ENCODE peak calls at places on chromosomes 1 and 21, in nine cellular contexts. F is cardiac muscle cell, H is fibroblast of lung, C is suprapubic skin, V is psoas muscle, L is HepG2, R is ovary, P is tibial artery, I is aorta. E is an unnamed sample. For H3K4me1, the result is how much of the 10 kb centered on the place peaks cover.

GRCh38 chr21:42830456-42831455 is 48.6 kb downstream of the WDR4 start:
- DNase-seq in F (no peak), H (no peak), C (peak), V (no peak), L (no peak), R (no peak), P (no peak), I (no peak), E (no peak)

GRCh38 chr1:89953072-89953626 is 41.8 kb upstream of the ZNF326 start:
- DNase-seq in F (peak), H (peak), C (no peak), V (peak), L (peak), R (no peak), P (no peak), I (no peak), E (peak)

GRCh38 chr1:42431514-42431913 is 24.3 kb downstream of the ZMYND12 start:
- DNase-seq in F (no peak), H (no peak), C (no peak), V (no peak), L (peak), R (no peak), P (no peak), I (no peak), E (no peak)

GRCh38 chr1:39554277-39554676 is 22.3 kb downstream of the PABPC4 start:
- DNase-seq in F (no peak), H (peak), C (no peak), V (no peak), L (no peak), R (no peak), P (no peak), I (no peak), E (no peak)

GRCh38 chr1:32728413-32729077 is 26.0 kb upstream of the SYNC start:
- DNase-seq in F (no peak), H (no peak), C (no peak), V (no peak), L (no peak), R (no peak), P (no peak), I (no peak), E (no peak)

GRCh38 chr1:172609528-172609927 is 49.4 kb upstream of the FASLG start:
- DNase-seq in F (peak), H (peak), C (no peak), V (no peak), L (peak), R (no peak), P (no peak), I (no peak), E (no peak)

GRCh38 chr21:30166171-30166570 is 434 bp downstream of the CLDN17 start:
- DNase-seq in F (no peak), H (no peak), C (no peak), V (no peak), L (no peak), R (no peak), P (no peak), I (no peak), E (no peak)

GRCh38 chr1:182784556-182785171 is 4.9 kb upstream of the NPL start:
- DNase-seq in F (peak), H (peak), C (no peak), V (no peak), L (peak), R (no peak), P (no peak), I (no peak), E (peak)

GRCh38 chr1:229132106-229132443 is 138.8 kb upstream of the RAB4A start:
- DNase-seq in F (no peak), H (no peak), C (no peak), V (no peak), L (no peak), R (no peak), P (no peak), I (no peak), E (no peak)

GRCh38 chr1:21141030-21141429 is 35.7 kb downstream of the EIF4G3 start:
- DNase-seq in F (no peak), H (no peak), C (no peak), V (no peak), L (no peak), R (no peak), P (no peak), I (no peak), E (no peak)

GRCh38 chr1:111481387-111482221 is 7.8 kb downstream of the C1orf162 start:
- DNase-seq in F (peak), H (peak), C (no peak), V (peak), L (peak), R (peak), P (peak), I (peak), E (peak)

GRCh38 chr1:173280899-173281660 is 73.9 kb upstream of the TNFSF4 start:
- DNase-seq in F (no peak), H (peak), C (no peak), V (no peak), L (no peak), R (no peak), P (no peak), I (no peak), E (no peak)

GRCh38 chr1:204089044-204089751 is 16.3 kb downstream of the SOX13 start:
- DNase-seq in F (peak), H (peak), C (no peak), V (peak), L (no peak), R (peak), P (peak), I (peak), E (peak)

GRCh38 chr1:31576201-31576669 is at the start of gene TINAGL1:
- DNase-seq in F (no peak), H (no peak), C (no peak), V (no peak), L (peak), R (peak), P (peak), I (peak), E (peak)

GRCh38 chr21:31755027-31755426 is 23.1 kb upstream of the SCAF4 start:
- DNase-seq in F (no peak), H (no peak), C (no peak), V (no peak), L (no peak), R (no peak), P (no peak), I (no peak), E (no peak)

GRCh38 chr1:196609114-196609737 is 986 bp upstream of the KCNT2 start:
- DNase-seq in F (no peak), H (peak), C (no peak), V (no peak), L (peak), R (no peak), P (no peak), I (peak), E (peak)

GRCh38 chr1:64471218-64471719 is 1.3 kb downstream of the CACHD1 start:
- DNase-seq in F (peak), H (peak), C (no peak), V (peak), L (no peak), R (peak), P (peak), I (peak), E (peak)

GRCh38 chr1:104706631-104707147 is 957.0 kb downstream of the AMY1C start:
- DNase-seq in F (no peak), H (no peak), C (no peak), V (no peak), L (peak), R (no peak), P (no peak), I (no peak), E (no peak)

GRCh38 chr1:192571706-192572105 is 3.9 kb upstream of the RGS1 start:
- DNase-seq in F (no peak), H (no peak), C (no peak), V (no peak), L (no peak), R (no peak), P (no peak), I (no peak), E (no peak)

GRCh38 chr1:147608601-147609000 is 61.7 kb downstream of the ACP6 start:
- DNase-seq in F (no peak), H (no peak), C (no peak), V (no peak), L (no peak), R (no peak), P (no peak), I (no peak), E (no peak)

GRCh38 chr1:229161740-229162139 is 109.2 kb upstream of the RAB4A start:
- DNase-seq in F (no peak), H (no peak), C (no peak), V (no peak), L (no peak), R (no peak), P (peak), I (no peak), E (peak)

GRCh38 chr21:32499249-32500055 is 85.9 kb downstream of the TCP10L start:
- DNase-seq in F (peak), H (peak), C (no peak), V (no peak), L (no peak), R (peak), P (no peak), I (no peak), E (no peak)

GRCh38 chr1:34597877-34598514 is 156.9 kb upstream of the GJB5 start:
- DNase-seq in F (peak), H (peak), C (no peak), V (peak), L (peak), R (peak), P (no peak), I (peak), E (peak)

GRCh38 chr1:30171956-30172694 is 551.3 kb downstream of the MATN1 start:
- DNase-seq in F (no peak), H (no peak), C (no peak), V (no peak), L (no peak), R (no peak), P (no peak), I (peak), E (no peak)

GRCh38 chr1:227072991-227073390 is 132.9 kb downstream of the COQ8A start:
- DNase-seq in F (peak), H (peak), C (no peak), V (no peak), L (no peak), R (no peak), P (no peak), I (no peak), E (no peak)

GRCh38 chr1:84365225-84366221 is 32.8 kb upstream of the DNASE2B start:
- DNase-seq in F (peak), H (peak), C (no peak), V (no peak), L (peak), R (no peak), P (no peak), I (no peak), E (peak)

GRCh38 chr1:202589190-202589680 is 121.0 kb downstream of the SYT2 start:
- DNase-seq in F (peak), H (peak), C (peak), V (peak), L (peak), R (peak), P (peak), I (peak), E (peak)

GRCh38 chr1:31943546-31944184 is 5.5 kb upstream of the PTP4A2 start:
- DNase-seq in F (peak), H (no peak), C (no peak), V (no peak), L (no peak), R (no peak), P (no peak), I (no peak), E (no peak)

GRCh38 chr1:51515312-51515960 is 3.6 kb downstream of the EPS15 start:
- DNase-seq in F (no peak), H (no peak), C (no peak), V (no peak), L (no peak), R (no peak), P (no peak), I (no peak), E (no peak)

GRCh38 chr1:7690076-7690475 is 81.0 kb upstream of the VAMP3 start:
- DNase-seq in F (no peak), H (no peak), C (no peak), V (no peak), L (no peak), R (no peak), P (no peak), I (peak), E (no peak)
- H3K4me1 ChIP-seq in F (under half), H (under half), C (under half), V (under half), L (half or more), R (under half), P (under half), I (under half), E (under half)

GRCh38 chr21:38753114-38754100 is 52.3 kb upstream of the ETS2 start:
- DNase-seq in F (no peak), H (peak), C (no peak), V (no peak), L (no peak), R (no peak), P (no peak), I (no peak), E (peak)

GRCh38 chr21:38758815-38759214 is 46.9 kb upstream of the ETS2 start:
- DNase-seq in F (peak), H (no peak), C (no peak), V (no peak), L (no peak), R (no peak), P (no peak), I (no peak), E (no peak)

GRCh38 chr21:38760017-38760761 is 45.5 kb upstream of the ETS2 start:
- DNase-seq in F (peak), H (peak), C (no peak), V (no peak), L (no peak), R (no peak), P (no peak), I (no peak), E (no peak)

GRCh38 chr21:38759286-38759872 is 46.4 kb upstream of the ETS2 start:
- DNase-seq in F (peak), H (no peak), C (no peak), V (no peak), L (no peak), R (no peak), P (no peak), I (no peak), E (peak)

DNA sequence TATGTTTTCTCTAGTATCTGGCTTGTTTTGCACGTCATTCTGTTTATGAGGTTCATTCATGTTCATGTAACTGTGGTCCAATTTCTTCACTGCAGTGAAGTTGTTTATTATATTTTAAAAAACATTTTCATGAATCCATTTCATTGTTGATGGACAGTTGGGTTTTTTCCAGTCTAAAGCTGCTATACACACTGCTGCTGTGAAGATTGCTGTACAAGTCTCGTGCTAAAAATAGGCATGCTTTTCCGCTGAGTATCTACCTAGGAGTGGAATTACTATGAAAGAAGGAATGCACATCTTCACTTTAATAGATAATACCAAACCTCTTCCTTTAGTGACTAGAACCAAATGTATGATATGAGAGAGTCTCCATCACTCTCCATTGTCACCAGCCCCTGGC is 49.0 kb upstream of the ETS2 start:
- DNase-seq in F (peak), H (peak), C (no peak), V (no peak), L (no peak), R (no peak), P (no peak), I (no peak), E (peak)
- H3K4me1 ChIP-seq in F (under half), H (under half), C (half or more), V (under half), L (under half), R (under half), P (half or more), I (under half), E (half or more)

DNA sequence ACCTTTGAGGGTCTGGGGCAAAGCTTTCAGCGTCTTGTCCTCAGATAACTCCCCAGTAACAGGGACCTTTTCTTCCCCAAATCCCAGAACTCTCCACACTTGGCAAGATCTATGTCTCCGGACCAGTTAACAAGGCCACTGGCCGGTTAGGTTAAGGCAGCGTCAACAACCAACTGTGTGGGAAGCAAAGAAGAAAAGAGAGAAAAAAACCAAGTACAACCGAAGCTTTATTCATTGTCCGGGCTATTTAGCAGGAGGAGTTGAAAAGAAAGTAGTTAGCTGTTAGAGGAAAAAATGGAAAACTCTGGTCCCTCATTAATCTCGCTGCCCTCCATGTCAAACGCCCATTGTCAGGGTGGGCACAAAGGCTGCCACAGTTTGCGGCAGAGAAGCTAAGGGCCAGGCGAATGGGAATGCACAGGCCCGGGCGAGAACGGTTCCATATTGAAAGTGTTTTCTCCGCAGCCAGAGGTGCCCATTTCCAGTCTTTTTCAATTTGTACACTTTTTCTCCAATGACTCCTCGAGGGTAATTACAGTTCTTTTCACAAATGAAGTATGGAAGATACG is 49.3 kb upstream of the GRIK3 start:
- DNase-seq in F (no peak), H (no peak), C (no peak), V (no peak), L (no peak), R (no peak), P (no peak), I (no peak), E (no peak)
- H3K4me1 ChIP-seq in F (under half), H (under half), C (under half), V (under half), L (under half), R (under half), P (under half), I (under half), E (under half)

GRCh38 chr1:184883304-184883815 is 90.9 kb downstream of the NIBAN1 start:
- DNase-seq in F (no peak), H (no peak), C (no peak), V (no peak), L (no peak), R (no peak), P (no peak), I (no peak), E (no peak)

GRCh38 chr1:184881941-184882648 is 92.2 kb downstream of the NIBAN1 start:
- DNase-seq in F (peak), H (no peak), C (no peak), V (no peak), L (no peak), R (no peak), P (no peak), I (no peak), E (no peak)

GRCh38 chr1:184878602-184879001 is 95.7 kb downstream of the NIBAN1 start:
- DNase-seq in F (no peak), H (no peak), C (no peak), V (no peak), L (no peak), R (no peak), P (no peak), I (no peak), E (no peak)

GRCh38 chr1:184879876-184880275 is 94.4 kb downstream of the NIBAN1 start:
- DNase-seq in F (no peak), H (no peak), C (no peak), V (no peak), L (no peak), R (no peak), P (no peak), I (no peak), E (no peak)

GRCh38 chr1:184882649-184883303 is 91.5 kb downstream of the NIBAN1 start:
- DNase-seq in F (no peak), H (no peak), C (no peak), V (no peak), L (no peak), R (no peak), P (peak), I (peak), E (no peak)
- H3K4me1 ChIP-seq in F (under half), H (under half), C (under half), V (under half), L (under half), R (under half), P (under half), I (under half), E (under half)

DNA sequence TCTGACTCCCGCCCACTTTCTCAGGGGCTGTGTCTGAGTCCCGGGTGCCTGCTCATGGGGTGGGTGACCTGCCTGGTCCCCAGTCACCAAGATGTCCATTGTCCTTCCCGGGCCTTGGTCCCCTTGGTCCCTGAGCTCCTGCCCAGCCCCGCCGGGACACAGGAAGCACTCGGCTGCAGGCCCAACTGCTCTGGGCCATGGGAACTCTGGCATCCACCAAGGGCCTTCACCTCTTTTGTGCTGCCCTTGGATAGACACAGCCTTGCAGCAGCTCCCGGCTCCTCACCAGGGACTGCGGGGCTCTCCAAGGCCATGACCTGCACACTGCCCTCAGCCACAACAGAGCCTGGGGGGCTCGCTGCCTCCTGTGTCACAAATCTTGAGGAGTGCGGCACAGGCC is 22.1 kb upstream of the MX1 start:
- DNase-seq in F (no peak), H (no peak), C (peak), V (no peak), L (no peak), R (no peak), P (peak), I (peak), E (no peak)
- H3K4me1 ChIP-seq in F (under half), H (under half), C (under half), V (under half), L (under half), R (under half), P (under half), I (under half), E (under half)